ENCODE peak calls at places on chromosomes 13 and 19, in four cellular contexts. P is AG04450, S is EH, R is NCI-H1092. A is an unnamed sample.

GRCh38 chr13:49784886-49785570 is 7.5 kb downstream of the KPNA3 start:
- DNase-seq in S (peak), P (no peak), R (no peak), A (peak)

GRCh38 chr19:6396305-6396704 is 3.3 kb upstream of the GTF2F1 start:
- DNase-seq in R (no peak), S (no peak), P (no peak), A (no peak)

GRCh38 chr13:79485014-79485441 is 4.1 kb downstream of the NDFIP2 start:
- DNase-seq in S (peak), R (no peak), P (peak), A (peak)

GRCh38 chr19:8396563-8397203 is 6.5 kb downstream of the RAB11B start:
- DNase-seq in R (no peak), S (peak), P (no peak), A (peak)

GRCh38 chr19:4742717-4743646 is 19.3 kb upstream of the DPP9 start:
- DNase-seq in P (no peak), S (no peak), R (peak), A (no peak)

GRCh38 chr19:18507021-18507726 is 14.7 kb downstream of the ELL start:
- DNase-seq in R (no peak), P (no peak), S (peak), A (no peak)

GRCh38 chr19:11300811-11301120 is 4.8 kb downstream of the TSPAN16 start:
- DNase-seq in P (no peak), R (no peak), S (no peak), A (no peak)

GRCh38 chr13:102702965-102703720 is 8.3 kb upstream of the METTL21C start:
- DNase-seq in R (no peak), S (peak), P (no peak), A (no peak)

GRCh38 chr19:23415561-23416191 is 20.4 kb upstream of the ZNF91 start:
- DNase-seq in P (no peak), R (no peak), S (peak), A (no peak)

GRCh38 chr19:23002690-23003422 is at the start of gene ZNF728:
- DNase-seq in S (no peak), R (no peak), P (no peak), A (no peak)

GRCh38 chr19:45876161-45876410 is 9.9 kb downstream of the IRF2BP1 start:
- DNase-seq in S (no peak), R (no peak), P (no peak), A (no peak)

GRCh38 chr19:38250821-38251563 is 5.2 kb downstream of the PPP1R14A start:
- DNase-seq in P (no peak), S (peak), R (no peak), A (no peak)

GRCh38 chr19:3504723-3505122 is 1.4 kb upstream of the FZR1 start:
- DNase-seq in P (no peak), S (no peak), R (no peak), A (no peak)

GRCh38 chr19:15101479-15102082 is 5.6 kb upstream of the SYDE1 start:
- DNase-seq in R (no peak), P (no peak), S (peak), A (peak)

GRCh38 chr19:54430306-54431254 is 15.3 kb downstream of the TTYH1 start:
- DNase-seq in R (no peak), P (no peak), S (peak), A (no peak)

GRCh38 chr19:53507523-53508442 is 30.2 kb upstream of the ZNF331 start:
- DNase-seq in P (no peak), R (no peak), S (no peak), A (peak)

GRCh38 chr13:92251815-92252214 is 853.4 kb downstream of the GPC5 start:
- DNase-seq in R (no peak), P (no peak), S (no peak), A (no peak)

GRCh38 chr13:106369858-106370257 is 165.6 kb downstream of the EFNB2 start:
- DNase-seq in S (no peak), P (no peak), R (no peak), A (no peak)

GRCh38 chr13:114067381-114067885 is 65.0 kb downstream of the RASA3 start:
- DNase-seq in R (no peak), S (peak), P (no peak), A (peak)

GRCh38 chr13:110064022-110064421 is 242.9 kb downstream of the COL4A1 start:
- DNase-seq in P (no peak), R (no peak), S (no peak), A (no peak)

GRCh38 chr19:10766681-10767201 is 48.9 kb downstream of the DNM2 start:
- DNase-seq in S (peak), R (peak), P (no peak), A (peak)

GRCh38 chr19:44635581-44636438 is 7.9 kb upstream of the PVR start:
- DNase-seq in S (peak), R (no peak), P (no peak), A (peak)

GRCh38 chr19:52809801-52810200 is 11.6 kb downstream of the ZNF28 start:
- DNase-seq in S (no peak), P (no peak), R (no peak), A (no peak)

GRCh38 chr19:55373993-55374757 is 2.5 kb upstream of the TMEM190 start:
- DNase-seq in P (peak), R (no peak), S (peak), A (peak)

GRCh38 chr19:41701401-41702075 is 6.9 kb upstream of the CEACAM5 start:
- DNase-seq in R (peak), P (no peak), S (no peak), A (no peak)

GRCh38 chr19:16078311-16078758 is 2.0 kb downstream of the TPM4 start:
- DNase-seq in P (no peak), S (no peak), R (no peak), A (peak)

GRCh38 chr19:47458672-47459071 is 13.0 kb downstream of the SLC8A2 start:
- DNase-seq in S (no peak), P (no peak), R (no peak), A (no peak)

GRCh38 chr19:38389101-38389925 is 816 bp downstream of the SPRED3 start:
- DNase-seq in P (peak), R (no peak), S (peak), A (peak)

GRCh38 chr13:113962386-113962785 is 11.5 kb downstream of the C13orf46 start:
- DNase-seq in R (no peak), P (no peak), S (no peak), A (no peak)

GRCh38 chr13:35787937-35788336 is 311.4 kb upstream of the MAB21L1 start:
- DNase-seq in S (no peak), P (no peak), R (no peak), A (no peak)

GRCh38 chr13:27796544-27797227 is 4.4 kb downstream of the GSX1 start:
- DNase-seq in P (no peak), R (no peak), S (no peak), A (no peak)

GRCh38 chr19:4495471-4495870 is 22.8 kb downstream of the PLIN4 start:
- DNase-seq in R (no peak), S (no peak), P (no peak), A (no peak)

GRCh38 chr13:58879114-58879513 is 1247.6 kb downstream of the PCDH17 start:
- DNase-seq in R (no peak), S (no peak), P (no peak), A (no peak)

GRCh38 chr13:109345433-109345941 is 440.9 kb downstream of the IRS2 start:
- DNase-seq in P (no peak), R (no peak), S (peak), A (peak)

GRCh38 chr19:18156841-18157464 is 4.0 kb downstream of the PIK3R2 start:
- DNase-seq in R (peak), S (peak), P (peak), A (peak)

GRCh38 chr19:7822910-7823515 is 7.0 kb upstream of the EVI5L start:
- DNase-seq in R (no peak), S (no peak), P (no peak), A (no peak)

A was measured in IMR-90.